ENCODE peak calls at places on chromosomes 12 and 14, in seven cellular contexts. L is ascending aorta, P is LNCaP clone FGC, H is endothelial cell, O is neural crest cell, E is tibial artery, C is MM.1S. U is an unnamed sample.

GRCh38 chr14:74710477-74710876 is 2.4 kb downstream of the AREL1 start:
- DNase-seq in E (no peak), C (no peak), P (no peak), O (no peak), L (no peak), H (no peak), U (no peak)

GRCh38 chr12:70686299-70686698 is 49.1 kb upstream of the PTPRB start:
- DNase-seq in L (no peak), O (no peak), H (no peak), E (no peak), C (no peak), P (no peak), U (no peak)

GRCh38 chr12:122009741-122010140 is 11.9 kb upstream of the BCL7A start:
- DNase-seq in C (no peak), O (no peak), H (no peak), P (no peak), E (no peak), L (no peak), U (no peak)

GRCh38 chr12:55720071-55720564 is at the start of gene RDH5:
- DNase-seq in P (no peak), L (peak; percentile 95), E (peak; percentile 95), C (no peak), H (no peak), O (no peak), U (no peak)

GRCh38 chr14:59224341-59224740 is 35.9 kb downstream of the DAAM1 start:
- DNase-seq in C (no peak), H (no peak), E (no peak), O (no peak), L (no peak), P (no peak), U (no peak)

GRCh38 chr12:67515679-67516363 is 132.7 kb upstream of the DYRK2 start:
- DNase-seq in H (no peak), C (peak; percentile 96), E (no peak), O (no peak), P (no peak), L (no peak), U (peak; percentile 55)

GRCh38 chr12:127485528-127485927 is 781.4 kb upstream of the TMEM132C start:
- DNase-seq in L (no peak), C (peak; percentile 74), H (no peak), P (no peak), E (no peak), O (no peak), U (no peak)

GRCh38 chr14:30551460-30551859 is 7.5 kb upstream of the G2E3 start:
- DNase-seq in P (no peak), L (no peak), E (no peak), O (no peak), C (no peak), H (no peak), U (no peak)

GRCh38 chr14:102499401-102500189 is 10.0 kb downstream of the ANKRD9 start:
- DNase-seq in P (no peak), C (no peak), O (no peak), E (no peak), L (no peak), H (no peak), U (no peak)

GRCh38 chr14:102496955-102497744 is 12.4 kb downstream of the ANKRD9 start:
- DNase-seq in L (no peak), E (no peak), P (no peak), O (no peak), H (no peak), C (no peak), U (no peak)

GRCh38 chr14:102496331-102496691 is 13.3 kb downstream of the ANKRD9 start:
- DNase-seq in L (no peak), P (no peak), O (no peak), C (no peak), H (no peak), E (no peak), U (no peak)

GRCh38 chr14:102498678-102499265 is 10.8 kb downstream of the ANKRD9 start:
- DNase-seq in P (no peak), L (no peak), H (no peak), C (no peak), O (no peak), E (no peak), U (no peak)

GRCh38 chr14:102498005-102498677 is 11.4 kb downstream of the ANKRD9 start:
- DNase-seq in P (no peak), H (no peak), E (no peak), C (no peak), O (no peak), L (no peak), U (no peak)
- TF ChIP-seq CTCF in P (peak; percentile 49), H (no peak), E (no peak), C (no peak), O (peak; percentile 38), L (no peak), U (no peak)

GRCh38 chr12:27707216-27707615 is 3.4 kb upstream of the MRPS35 start:
- DNase-seq in C (no peak), O (no peak), H (no peak), P (no peak), E (no peak), L (no peak), U (no peak)
- TF ChIP-seq CTCF in C (no peak), O (no peak), H (no peak), P (no peak), E (no peak), L (no peak), U (no peak)

GRCh38 chr12:9372202-9372601 is 164.0 kb upstream of the PZP start:
- DNase-seq in C (no peak), E (no peak), O (no peak), L (no peak), P (no peak), H (no peak), U (no peak)
- TF ChIP-seq CTCF in C (peak; percentile 14), E (no peak), O (peak; percentile 44), L (no peak), P (peak; percentile 51), H (peak; percentile 38), U (peak; percentile 14)

GRCh38 chr12:49388682-49389081 is 21.4 kb downstream of the SPATS2 start:
- DNase-seq in L (no peak), H (no peak), P (no peak), E (no peak), C (no peak), O (no peak), U (no peak)

GRCh38 chr12:49389092-49389703 is 21.9 kb downstream of the SPATS2 start:
- DNase-seq in H (peak; percentile 62), O (no peak), L (no peak), E (no peak), P (no peak), C (no peak), U (no peak)
- TF ChIP-seq CTCF in H (peak; percentile 37), O (no peak), L (no peak), E (no peak), P (no peak), C (no peak), U (no peak)